ENCODE peak calls at places on chromosomes 12 and 14, in seven cellular contexts. One of them, this sample, is unnamed.

GRCh38 chr14:78798757-78799156 is 628.6 kb downstream of the NRXN3 start:
- DNase-seq in left cardiac atrium: no peak
- DNase-seq in astrocyte of the cerebellum: no peak
- DNase-seq in Peyer's patch: no peak
- DNase-seq in ACHN: no peak
- DNase-seq in iris pigment epithelial cell: no peak
- DNase-seq in right lobe of liver: no peak
- DNase-seq in this sample: no peak

GRCh38 chr12:58095002-58095401 is 153.6 kb downstream of the ATP23 start:
- DNase-seq in left cardiac atrium: no peak
- DNase-seq in astrocyte of the cerebellum: no peak
- DNase-seq in Peyer's patch: no peak
- DNase-seq in ACHN: no peak
- DNase-seq in iris pigment epithelial cell: no peak
- DNase-seq in right lobe of liver: no peak
- DNase-seq in this sample: no peak

GRCh38 chr14:100288382-100289185 is 17.7 kb downstream of the SLC25A29 start:
- DNase-seq in left cardiac atrium: no peak
- DNase-seq in astrocyte of the cerebellum: no peak
- DNase-seq in Peyer's patch: no peak
- DNase-seq in ACHN: no peak
- DNase-seq in iris pigment epithelial cell: no peak
- DNase-seq in right lobe of liver: no peak
- DNase-seq in this sample: no peak

GRCh38 chr14:99671230-99672224 is 12.6 kb upstream of the CYP46A1 start:
- DNase-seq in left cardiac atrium: no peak
- DNase-seq in astrocyte of the cerebellum: no peak
- DNase-seq in Peyer's patch: no peak
- DNase-seq in ACHN: no peak
- DNase-seq in iris pigment epithelial cell: no peak
- DNase-seq in right lobe of liver: peak
- DNase-seq in this sample: peak

GRCh38 chr12:55707841-55708694 is at the start of gene ITGA7:
- DNase-seq in left cardiac atrium: peak
- DNase-seq in astrocyte of the cerebellum: no peak
- DNase-seq in Peyer's patch: peak
- DNase-seq in ACHN: peak
- DNase-seq in iris pigment epithelial cell: no peak
- DNase-seq in right lobe of liver: peak
- DNase-seq in this sample: peak

GRCh38 chr12:85280138-85280983 is at the start of gene ALX1:
- DNase-seq in left cardiac atrium: peak
- DNase-seq in astrocyte of the cerebellum: no peak
- DNase-seq in Peyer's patch: peak
- DNase-seq in ACHN: peak
- DNase-seq in iris pigment epithelial cell: peak
- DNase-seq in right lobe of liver: no peak
- DNase-seq in this sample: peak

GRCh38 chr14:19800282-19801117 is 3.1 kb upstream of the OR4N2 start:
- DNase-seq in left cardiac atrium: no peak
- DNase-seq in astrocyte of the cerebellum: no peak
- DNase-seq in Peyer's patch: no peak
- DNase-seq in ACHN: no peak
- DNase-seq in iris pigment epithelial cell: no peak
- DNase-seq in right lobe of liver: no peak
- DNase-seq in this sample: no peak

GRCh38 chr12:46921048-46921753 is 95.4 kb upstream of the SLC38A4 start:
- DNase-seq in left cardiac atrium: no peak
- DNase-seq in astrocyte of the cerebellum: no peak
- DNase-seq in Peyer's patch: no peak
- DNase-seq in ACHN: peak
- DNase-seq in iris pigment epithelial cell: peak
- DNase-seq in right lobe of liver: no peak
- DNase-seq in this sample: no peak

GRCh38 chr12:53064613-53065415 is 14.4 kb downstream of the SPRYD3 start:
- DNase-seq in left cardiac atrium: no peak
- DNase-seq in astrocyte of the cerebellum: no peak
- DNase-seq in Peyer's patch: peak
- DNase-seq in ACHN: no peak
- DNase-seq in iris pigment epithelial cell: no peak
- DNase-seq in right lobe of liver: no peak
- DNase-seq in this sample: peak

GRCh38 chr14:91554535-91555332 is 44.6 kb upstream of the PPP4R3A start:
- DNase-seq in left cardiac atrium: no peak
- DNase-seq in astrocyte of the cerebellum: no peak
- DNase-seq in Peyer's patch: peak
- DNase-seq in ACHN: no peak
- DNase-seq in iris pigment epithelial cell: no peak
- DNase-seq in right lobe of liver: peak
- DNase-seq in this sample: no peak

GRCh38 chr12:70639535-70639934 is 2.3 kb upstream of the PTPRB start:
- DNase-seq in left cardiac atrium: no peak
- DNase-seq in astrocyte of the cerebellum: no peak
- DNase-seq in Peyer's patch: no peak
- DNase-seq in ACHN: no peak
- DNase-seq in iris pigment epithelial cell: no peak
- DNase-seq in right lobe of liver: no peak
- DNase-seq in this sample: no peak

GRCh38 chr12:55974308-55974724 is 438 bp downstream of the RAB5B start:
- DNase-seq in left cardiac atrium: peak
- DNase-seq in astrocyte of the cerebellum: no peak
- DNase-seq in Peyer's patch: no peak
- DNase-seq in ACHN: peak
- DNase-seq in iris pigment epithelial cell: peak
- DNase-seq in right lobe of liver: no peak
- DNase-seq in this sample: peak

GRCh38 chr12:91817512-91817911 is 328.1 kb downstream of the BTG1 start:
- DNase-seq in left cardiac atrium: no peak
- DNase-seq in astrocyte of the cerebellum: peak
- DNase-seq in Peyer's patch: no peak
- DNase-seq in ACHN: no peak
- DNase-seq in iris pigment epithelial cell: no peak
- DNase-seq in right lobe of liver: peak
- DNase-seq in this sample: no peak

This sample was measured in sigmoid colon.